ENCODE peak calls at places on chromosomes 4 and X, in eight cellular contexts. O, M, Q, K, V, B, N and S are unnamed samples.
A peak's percentile ranks its signal among the peaks of the same experiment; 100 is the strongest.

GRCh38 chr4:152408514-152409327 is 127.2 kb downstream of the FBXW7 start:
- DNase-seq in K (peak; percentile 67), B (no peak), M (peak; percentile 42), N (no peak), O (peak; percentile 15), V (no peak), Q (no peak), S (no peak)

GRCh38 chr4:184649971-184650855 is 675 bp downstream of the PRIMPOL start:
- DNase-seq in O (peak; percentile 55), M (peak; percentile 71), K (peak; percentile 60), Q (no peak), N (no peak), V (no peak), B (no peak), S (peak; percentile 27)

GRCh38 chr4:182337366-182337765 is 94.2 kb downstream of the TENM3 start:
- DNase-seq in B (no peak), K (no peak), N (no peak), M (no peak), V (no peak), Q (no peak), O (no peak), S (no peak)

GRCh38 chrX:72002886-72003285 is 92.2 kb downstream of the NHSL2 start:
- DNase-seq in Q (no peak), O (peak; percentile 76), M (no peak), K (no peak), V (no peak), B (no peak), N (no peak), S (no peak)

GRCh38 chrX:30521440-30522182 is 56.0 kb downstream of the TASL start:
- DNase-seq in O (peak; percentile 44), M (no peak), B (no peak), K (peak; percentile 25), N (no peak), V (no peak), Q (no peak), S (no peak)

GRCh38 chr4:139643042-139643895 is 22.4 kb upstream of the MGST2 start:
- DNase-seq in O (no peak), B (no peak), Q (no peak), K (no peak), V (no peak), N (no peak), M (no peak), S (no peak)

GRCh38 chr4:40199999-40200880 is 3.4 kb downstream of the RHOH start:
- DNase-seq in M (no peak), Q (no peak), O (peak; percentile 52), K (no peak), V (no peak), N (no peak), B (no peak), S (no peak)

GRCh38 chr4:159697322-159698283 is 594.7 kb downstream of the RAPGEF2 start:
- DNase-seq in N (no peak), O (no peak), B (no peak), K (no peak), V (no peak), Q (no peak), M (no peak), S (no peak)

GRCh38 chr4:104758574-104758973 is 263.9 kb upstream of the CXXC4 start:
- DNase-seq in V (no peak), Q (no peak), N (no peak), K (no peak), M (no peak), B (no peak), O (no peak), S (no peak)

GRCh38 chr4:103099691-103100392 is at the start of gene BDH2:
- DNase-seq in Q (peak; percentile 71), O (peak; percentile 94), B (no peak), N (no peak), M (peak; percentile 93), V (peak; percentile 59), K (peak; percentile 96), S (no peak)

GRCh38 chrX:134601240-134601639 is 57.0 kb downstream of the PLAC1 start:
- DNase-seq in M (no peak), N (no peak), O (peak; percentile 49), V (no peak), K (no peak), Q (no peak), B (no peak), S (no peak)

GRCh38 chrX:119887721-119888425 is 7.8 kb upstream of the AKAP14 start:
- DNase-seq in B (peak; percentile 20), K (peak; percentile 85), N (peak; percentile 80), V (peak; percentile 68), M (peak; percentile 57), Q (no peak), O (peak; percentile 51), S (peak; percentile 43)

GRCh38 chr4:21195682-21196081 is 495.4 kb downstream of the PACRGL start:
- DNase-seq in B (no peak), Q (no peak), N (no peak), M (no peak), V (no peak), O (no peak), K (peak; percentile 26), S (no peak)

GRCh38 chr4:21202959-21203358 is 502.7 kb downstream of the PACRGL start:
- DNase-seq in K (no peak), O (no peak), V (no peak), Q (no peak), M (no peak), N (no peak), B (no peak), S (no peak)

GRCh38 chr4:21203416-21203815 is 503.2 kb downstream of the PACRGL start:
- DNase-seq in B (no peak), Q (no peak), M (no peak), V (no peak), N (no peak), O (no peak), K (peak; percentile 55), S (no peak)

DNA sequence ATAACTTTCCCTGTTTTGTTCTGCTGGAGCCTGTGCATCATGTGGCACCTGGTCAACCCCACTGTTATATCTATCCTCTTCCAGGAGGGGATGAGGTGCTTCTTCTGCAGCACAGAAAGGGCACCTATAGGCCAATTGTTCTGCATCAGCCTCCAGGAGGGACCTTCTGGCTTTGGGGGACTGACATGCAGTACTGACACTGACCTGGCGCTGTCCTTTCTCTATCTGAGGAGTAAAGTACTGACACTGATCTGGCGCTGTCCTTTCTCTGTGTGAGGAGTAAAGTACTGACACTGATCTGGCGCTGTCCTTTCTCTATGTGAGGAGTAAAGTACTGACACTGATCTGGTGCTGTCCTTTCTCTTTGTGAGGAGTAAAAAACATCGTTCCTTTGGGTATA is 498.4 kb downstream of the PACRGL start:
- DNase-seq in N (no peak), Q (no peak), V (no peak), M (no peak), O (no peak), B (no peak), K (peak; percentile 45), S (no peak)
- H3K4me1 ChIP-seq in N (no peaks in the 10 kb centered on the region), Q (no peaks in the 10 kb centered on the region), V (no peaks in the 10 kb centered on the region), M (no peaks in the 10 kb centered on the region), O (no peaks in the 10 kb centered on the region), B (no peaks in the 10 kb centered on the region), K (no peaks in the 10 kb centered on the region), S (no peaks in the 10 kb centered on the region)

DNA sequence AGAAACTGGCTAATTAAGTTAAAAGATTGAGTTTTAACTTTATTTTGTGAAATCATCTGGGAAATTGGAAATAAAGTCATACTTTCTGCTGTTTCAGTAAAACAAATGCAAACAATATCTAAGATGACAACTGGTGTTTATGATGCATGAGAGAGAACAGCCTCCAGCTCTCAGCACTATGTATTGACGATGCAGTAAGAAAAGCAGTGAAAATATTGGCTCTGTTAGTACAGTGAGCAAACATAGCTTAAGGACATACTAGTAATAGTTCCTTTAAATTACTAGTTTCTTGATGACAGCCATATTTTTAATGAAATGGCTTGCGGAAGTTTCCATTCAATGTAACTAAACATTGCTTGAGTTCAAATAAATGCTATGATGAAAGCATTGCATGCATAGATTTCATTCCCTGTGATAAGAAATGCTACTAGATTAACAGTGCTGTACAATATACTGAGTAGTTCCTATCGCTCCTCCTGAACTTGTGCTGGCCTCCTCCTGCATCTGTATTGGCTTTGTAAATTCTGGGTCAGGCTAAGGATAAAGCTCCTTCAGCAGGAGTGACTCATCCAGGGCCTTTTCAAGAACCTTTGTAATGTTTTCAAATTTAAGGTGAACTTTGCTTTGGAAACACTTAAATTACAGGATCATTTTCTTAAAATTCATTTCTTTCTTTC is 11.6 kb downstream of the ARHGAP24 start:
- DNase-seq in K (peak; percentile 18), Q (no peak), M (no peak), B (no peak), V (no peak), O (peak; percentile 51), N (no peak), S (no peak)
- H3K4me1 ChIP-seq in K (no peaks in the 10 kb centered on the region), Q (peaks cover 19% of the 10 kb centered on the region), M (no peaks in the 10 kb centered on the region), B (no peaks in the 10 kb centered on the region), V (no peaks in the 10 kb centered on the region), O (peaks cover 2% of the 10 kb centered on the region), N (no peaks in the 10 kb centered on the region), S (peaks cover 4% of the 10 kb centered on the region)

GRCh38 chr4:83558059-83558648 is 22.2 kb downstream of the GPAT3 start:
- DNase-seq in B (no peak), V (no peak), N (no peak), M (no peak), K (no peak), O (no peak), Q (no peak), S (no peak)

GRCh38 chr4:83552924-83553323 is 17.0 kb downstream of the GPAT3 start:
- DNase-seq in V (no peak), O (peak; percentile 90), Q (no peak), B (no peak), K (no peak), N (no peak), M (peak; percentile 44), S (no peak)

GRCh38 chr4:83556836-83557235 is 20.9 kb downstream of the GPAT3 start:
- DNase-seq in M (no peak), N (no peak), Q (no peak), K (no peak), V (no peak), B (no peak), O (no peak), S (no peak)

GRCh38 chr4:83558693-83559092 is 22.8 kb downstream of the GPAT3 start:
- DNase-seq in Q (no peak), K (no peak), V (no peak), N (no peak), O (peak; percentile 67), B (no peak), M (no peak), S (no peak)

DNA sequence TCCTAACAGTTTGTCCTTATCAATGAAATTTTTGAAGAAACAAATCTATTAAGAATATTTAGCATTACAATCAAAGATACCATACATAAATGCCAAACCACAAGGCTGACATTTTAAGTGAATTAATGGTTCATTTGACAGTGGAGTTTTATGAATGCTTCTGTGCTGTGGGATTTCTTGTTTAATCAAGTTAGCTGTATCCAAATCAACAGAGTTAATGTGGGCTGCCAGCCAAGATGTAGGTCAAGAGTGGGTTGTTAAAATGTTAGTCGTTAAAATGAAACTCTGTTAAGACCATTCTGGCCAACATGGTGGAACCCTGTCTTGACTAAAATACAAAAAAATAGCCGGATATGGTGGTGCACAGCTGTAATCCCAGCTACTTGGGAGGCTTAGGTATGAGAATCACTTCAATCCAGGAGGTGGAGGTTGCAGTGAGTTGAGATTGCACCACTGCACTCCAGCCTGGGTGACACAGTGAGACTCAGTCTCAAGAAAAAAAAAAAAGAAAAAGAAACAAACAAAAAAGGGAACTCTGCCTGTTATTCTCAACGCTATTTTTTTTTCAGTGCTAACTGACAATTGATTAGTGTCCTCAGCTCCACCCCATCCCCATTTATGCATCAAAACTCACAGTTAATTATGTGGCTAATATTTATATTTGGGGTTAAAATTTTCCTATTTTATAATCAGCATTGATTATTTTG is 20.3 kb downstream of the GPAT3 start:
- DNase-seq in M (no peak), Q (no peak), K (no peak), N (no peak), V (no peak), B (no peak), O (peak; percentile 63), S (no peak)
- H3K4me1 ChIP-seq in M (peaks cover 18% of the 10 kb centered on the region), Q (peaks cover 25% of the 10 kb centered on the region), K (no peaks in the 10 kb centered on the region), N (peaks cover 2% of the 10 kb centered on the region), V (peaks cover 63% of the 10 kb centered on the region), B (no peaks in the 10 kb centered on the region), O (peaks cover 9% of the 10 kb centered on the region), S (peaks cover 9% of the 10 kb centered on the region)

GRCh38 chrX:111543212-111543762 is 31.8 kb downstream of the SERTM2 start:
- DNase-seq in M (no peak), K (peak; percentile 88), O (no peak), V (no peak), B (no peak), Q (no peak), N (no peak), S (no peak)
- H3K4me1 ChIP-seq in M (no peaks in the 10 kb centered on the region), K (no peaks in the 10 kb centered on the region), O (no peaks in the 10 kb centered on the region), V (no peaks in the 10 kb centered on the region), B (no peaks in the 10 kb centered on the region), Q (no peaks in the 10 kb centered on the region), N (no peaks in the 10 kb centered on the region), S (no peaks in the 10 kb centered on the region)